ENCODE peak calls at places on chromosomes 1 and 21, in nine cellular contexts. U is A549, K is cardiac muscle cell, I is IMR-90, R is GM23338, C is tibial artery, L is pancreas, M is BE2C, P is ascending aorta. X is an unnamed sample.

GRCh38 chr1:215476541-215476940 is 90.6 kb upstream of the KCTD3 start:
- DNase-seq in U (no peak), K (no peak), I (peak; percentile 54), R (no peak), C (no peak), L (no peak), M (no peak), P (no peak), X (no peak)

GRCh38 chr1:39127513-39127912 is 77.0 kb upstream of the MACF1 start:
- DNase-seq in U (no peak), K (peak; percentile 24), I (peak; percentile 72), R (no peak), C (peak; percentile 68), L (no peak), M (no peak), P (no peak), X (no peak)

GRCh38 chr1:8463144-8463927 is 145.4 kb downstream of the SLC45A1 start:
- DNase-seq in U (no peak), K (peak; percentile 53), I (peak; percentile 89), R (no peak), C (peak; percentile 38), L (no peak), M (no peak), P (no peak), X (peak; percentile 64)

GRCh38 chr1:71087060-71087459 is 6.2 kb upstream of the ZRANB2 start:
- DNase-seq in U (no peak), K (no peak), I (no peak), R (peak; percentile 51), C (no peak), L (no peak), M (no peak), P (no peak), X (no peak)

GRCh38 chr1:8226747-8227146 is 91.2 kb upstream of the SLC45A1 start:
- DNase-seq in U (no peak), K (no peak), I (no peak), R (no peak), C (no peak), L (no peak), M (no peak), P (no peak), X (peak; percentile 61)

GRCh38 chr1:6385673-6386191 is 7.8 kb downstream of the ACOT7 start:
- DNase-seq in U (peak; percentile 65), K (peak; percentile 24), I (peak; percentile 76), R (peak; percentile 96), C (no peak), L (no peak), M (peak; percentile 80), P (no peak), X (peak; percentile 94)

GRCh38 chr1:209335090-209335692 is 248.3 kb upstream of the CAMK1G start:
- DNase-seq in U (peak; percentile 38), K (peak; percentile 70), I (peak; percentile 20), R (peak; percentile 88), C (no peak), L (peak; percentile 28), M (peak; percentile 61), P (no peak), X (peak; percentile 87)

GRCh38 chr1:16172964-16173446 is 17.1 kb upstream of the EPHA2 start:
- DNase-seq in U (no peak), K (no peak), I (peak; percentile 45), R (no peak), C (no peak), L (no peak), M (no peak), P (no peak), X (no peak)

GRCh38 chr1:108107658-108108057 is 92.5 kb downstream of the SLC25A24 start:
- DNase-seq in U (peak; percentile 7), K (no peak), I (peak; percentile 74), R (no peak), C (no peak), L (no peak), M (no peak), P (no peak), X (no peak)

GRCh38 chr1:7230896-7231210 is 445.6 kb downstream of the CAMTA1 start:
- DNase-seq in U (no peak), K (no peak), I (no peak), R (no peak), C (no peak), L (no peak), M (no peak), P (no peak), X (no peak)

GRCh38 chr1:110874303-110875215 is 1.6 kb downstream of the CD53 start:
- DNase-seq in U (no peak), K (no peak), I (no peak), R (no peak), C (no peak), L (no peak), M (no peak), P (no peak), X (no peak)

GRCh38 chr1:8047686-8048522 is 21.8 kb upstream of the ERRFI1 start:
- DNase-seq in U (no peak), K (no peak), I (peak; percentile 80), R (no peak), C (no peak), L (no peak), M (no peak), P (no peak), X (no peak)

GRCh38 chr21:41695513-41695912 is 71.3 kb downstream of the RIPK4 start:
- DNase-seq in U (no peak), K (no peak), I (no peak), R (no peak), C (no peak), L (no peak), M (no peak), P (no peak), X (no peak)

GRCh38 chr1:88519156-88519555 is 164.9 kb upstream of the PKN2 start:
- DNase-seq in U (no peak), K (no peak), I (peak; percentile 49), R (no peak), C (no peak), L (no peak), M (no peak), P (no peak), X (no peak)

GRCh38 chr1:34688358-34688757 is 66.5 kb upstream of the GJB5 start:
- DNase-seq in U (no peak), K (no peak), I (no peak), R (no peak), C (no peak), L (no peak), M (no peak), P (no peak), X (no peak)

GRCh38 chr1:17567582-17567981 is 28.1 kb downstream of the ARHGEF10L start:
- DNase-seq in U (no peak), K (no peak), I (peak; percentile 64), R (no peak), C (peak; percentile 68), L (no peak), M (no peak), P (no peak), X (no peak)

GRCh38 chr1:26861286-26861701 is 1.7 kb upstream of the SFN start:
- DNase-seq in U (peak; percentile 46), K (no peak), I (peak; percentile 46), R (peak; percentile 63), C (no peak), L (no peak), M (no peak), P (no peak), X (peak; percentile 68)

GRCh38 chr1:58204284-58204683 is 342.2 kb downstream of the OMA1 start:
- DNase-seq in U (no peak), K (no peak), I (no peak), R (peak; percentile 73), C (no peak), L (no peak), M (no peak), P (no peak), X (peak; percentile 52)

GRCh38 chr1:228404107-228404720 is 2.4 kb downstream of the TRIM11 start:
- DNase-seq in U (no peak), K (no peak), I (no peak), R (no peak), C (no peak), L (no peak), M (no peak), P (no peak), X (peak; percentile 33)

GRCh38 chr1:8438449-8438848 is 120.5 kb downstream of the SLC45A1 start:
- DNase-seq in U (no peak), K (no peak), I (no peak), R (no peak), C (no peak), L (no peak), M (no peak), P (no peak), X (no peak)

GRCh38 chr1:8061673-8062386 is 35.7 kb upstream of the ERRFI1 start:
- DNase-seq in U (no peak), K (no peak), I (peak; percentile 82), R (no peak), C (no peak), L (no peak), M (no peak), P (no peak), X (no peak)

GRCh38 chr1:54835131-54835898 is 34.2 kb upstream of the TTC22 start:
- DNase-seq in U (no peak), K (no peak), I (no peak), R (no peak), C (no peak), L (no peak), M (no peak), P (no peak), X (peak; percentile 29)

GRCh38 chr1:44033041-44033575 is 1.8 kb upstream of the SLC6A9 start:
- DNase-seq in U (no peak), K (no peak), I (no peak), R (no peak), C (no peak), L (no peak), M (no peak), P (no peak), X (no peak)
- TF ChIP-seq CTCF in U (no peak), K (no peak), I (no peak), R (no peak), C (no peak), L (no peak), M (no peak), P (no peak), X (no peak)

GRCh38 chr1:154972213-154972516 is 1.6 kb upstream of the SHC1 start:
- DNase-seq in U (no peak), K (no peak), I (no peak), R (no peak), C (no peak), L (no peak), M (no peak), P (no peak), X (no peak)
- H3K4me1 ChIP-seq in U (peaks cover 47% of the 10 kb centered on the region), K (peaks cover 39% of the 10 kb centered on the region), I (peaks cover 18% of the 10 kb centered on the region), R (peaks cover 30% of the 10 kb centered on the region), C (no peaks in the 10 kb centered on the region), L (peaks cover 12% of the 10 kb centered on the region), M (peaks cover 21% of the 10 kb centered on the region), P (peaks cover 22% of the 10 kb centered on the region), X (peaks cover 3% of the 10 kb centered on the region)

GRCh38 chr1:223842784-223843183 is 3.0 kb downstream of the TP53BP2 start:
- DNase-seq in U (no peak), K (no peak), I (no peak), R (no peak), C (no peak), L (no peak), M (no peak), P (no peak), X (no peak)
- TF ChIP-seq CTCF in U (no peak), K (no peak), I (no peak), R (no peak), C (no peak), L (no peak), M (no peak), P (no peak), X (no peak)

DNA sequence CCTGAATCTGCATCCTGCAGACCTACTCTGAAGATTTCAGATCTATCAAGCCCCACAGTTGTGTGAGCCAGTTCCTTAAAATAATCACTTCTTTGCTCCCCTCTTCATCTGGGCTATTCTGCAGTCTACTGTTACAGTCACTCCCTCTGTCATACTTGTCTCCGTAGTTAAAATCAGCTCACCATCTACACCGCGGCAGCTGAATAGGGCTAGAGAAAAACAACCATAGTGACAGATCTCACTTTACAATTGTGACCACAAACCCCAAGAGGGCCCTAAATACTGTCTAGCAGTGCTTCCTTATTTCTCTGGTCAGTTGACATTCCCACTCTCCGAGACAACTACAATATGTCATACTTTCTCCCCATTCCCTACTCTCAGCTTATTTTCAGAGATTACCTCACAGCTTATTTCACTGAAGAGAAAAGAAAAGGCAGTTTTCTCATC is 12.9 kb downstream of the DESI2 start:
- DNase-seq in U (no peak), K (no peak), I (peak; percentile 45), R (no peak), C (no peak), L (no peak), M (no peak), P (no peak), X (no peak)
- H3K4me1 ChIP-seq in U (no peaks in the 10 kb centered on the region), K (peaks cover 20% of the 10 kb centered on the region), I (peaks cover 2% of the 10 kb centered on the region), R (no peaks in the 10 kb centered on the region), C (no peaks in the 10 kb centered on the region), L (no peaks in the 10 kb centered on the region), M (peaks cover 2% of the 10 kb centered on the region), P (peaks cover 4% of the 10 kb centered on the region), X (no peaks in the 10 kb centered on the region)

X was measured in endodermal cell.